ENCODE peak calls at places on chromosomes 5 and 9, in nine cellular contexts. One of them, this sample, is unnamed. For H3K4me1, the result is how much of the 10 kb centered on the place peaks cover.

GRCh38 chr5:179187229-179187678 is 127.1 kb downstream of the ZNF354C start:
- DNase-seq in ovary: no peak
- DNase-seq in Peyer's patch: no peak
- DNase-seq in left lung: no peak
- DNase-seq in endodermal cell: peak
- DNase-seq in BE2C: peak
- DNase-seq in upper lobe of left lung: no peak
- DNase-seq in OCI-LY7: no peak
- DNase-seq in body of pancreas: no peak
- DNase-seq in this sample: no peak

GRCh38 chr5:131198625-131199024 is 27.9 kb downstream of the LYRM7 start:
- DNase-seq in body of pancreas: no peak
- DNase-seq in upper lobe of left lung: no peak
- DNase-seq in Peyer's patch: no peak
- DNase-seq in ovary: no peak
- DNase-seq in left lung: no peak
- DNase-seq in endodermal cell: no peak
- DNase-seq in BE2C: no peak
- DNase-seq in OCI-LY7: no peak
- DNase-seq in this sample: no peak

GRCh38 chr9:127473501-127473900 is 22.2 kb downstream of the LRSAM1 start:
- DNase-seq in body of pancreas: no peak
- DNase-seq in endodermal cell: no peak
- DNase-seq in left lung: no peak
- DNase-seq in ovary: no peak
- DNase-seq in upper lobe of left lung: no peak
- DNase-seq in OCI-LY7: no peak
- DNase-seq in Peyer's patch: no peak
- DNase-seq in BE2C: no peak
- DNase-seq in this sample: no peak

GRCh38 chr5:78628260-78629024 is 20.1 kb downstream of the LHFPL2 start:
- DNase-seq in endodermal cell: peak
- DNase-seq in left lung: no peak
- DNase-seq in upper lobe of left lung: no peak
- DNase-seq in ovary: no peak
- DNase-seq in body of pancreas: no peak
- DNase-seq in BE2C: peak
- DNase-seq in Peyer's patch: no peak
- DNase-seq in OCI-LY7: no peak
- DNase-seq in this sample: no peak

GRCh38 chr5:127280494-127281220 is 9.9 kb upstream of the MEGF10 start:
- DNase-seq in upper lobe of left lung: no peak
- DNase-seq in OCI-LY7: no peak
- DNase-seq in BE2C: peak
- DNase-seq in Peyer's patch: no peak
- DNase-seq in endodermal cell: peak
- DNase-seq in body of pancreas: peak
- DNase-seq in ovary: no peak
- DNase-seq in left lung: no peak
- DNase-seq in this sample: no peak

GRCh38 chr5:125295405-125295872 is 549.0 kb upstream of the ZNF608 start:
- DNase-seq in upper lobe of left lung: no peak
- DNase-seq in endodermal cell: no peak
- DNase-seq in ovary: no peak
- DNase-seq in Peyer's patch: no peak
- DNase-seq in left lung: no peak
- DNase-seq in OCI-LY7: no peak
- DNase-seq in body of pancreas: no peak
- DNase-seq in BE2C: no peak
- DNase-seq in this sample: no peak

GRCh38 chr9:86445636-86446035 is 91.4 kb upstream of the TUT7 start:
- DNase-seq in body of pancreas: no peak
- DNase-seq in OCI-LY7: no peak
- DNase-seq in endodermal cell: no peak
- DNase-seq in Peyer's patch: no peak
- DNase-seq in upper lobe of left lung: no peak
- DNase-seq in left lung: no peak
- DNase-seq in ovary: no peak
- DNase-seq in BE2C: no peak
- DNase-seq in this sample: no peak

GRCh38 chr9:75146229-75146628 is 57.9 kb downstream of the OSTF1 start:
- DNase-seq in endodermal cell: no peak
- DNase-seq in OCI-LY7: no peak
- DNase-seq in ovary: no peak
- DNase-seq in BE2C: no peak
- DNase-seq in upper lobe of left lung: no peak
- DNase-seq in left lung: no peak
- DNase-seq in Peyer's patch: no peak
- DNase-seq in body of pancreas: no peak
- DNase-seq in this sample: no peak

GRCh38 chr9:75088646-75089368 is 493 bp downstream of the OSTF1 start:
- DNase-seq in endodermal cell: peak
- DNase-seq in BE2C: peak
- DNase-seq in left lung: peak
- DNase-seq in upper lobe of left lung: peak
- DNase-seq in Peyer's patch: peak
- DNase-seq in OCI-LY7: peak
- DNase-seq in body of pancreas: peak
- DNase-seq in ovary: peak
- DNase-seq in this sample: peak

GRCh38 chr5:172446336-172447051 is 7.8 kb downstream of the SH3PXD2B start:
- DNase-seq in upper lobe of left lung: no peak
- DNase-seq in body of pancreas: no peak
- DNase-seq in endodermal cell: no peak
- DNase-seq in OCI-LY7: no peak
- DNase-seq in left lung: peak
- DNase-seq in Peyer's patch: peak
- DNase-seq in ovary: no peak
- DNase-seq in BE2C: no peak
- DNase-seq in this sample: no peak

GRCh38 chr5:850511-851006 is at the start of gene ZDHHC11:
- DNase-seq in ovary: no peak
- DNase-seq in Peyer's patch: peak
- DNase-seq in OCI-LY7: no peak
- DNase-seq in BE2C: peak
- DNase-seq in body of pancreas: no peak
- DNase-seq in upper lobe of left lung: peak
- DNase-seq in endodermal cell: no peak
- DNase-seq in left lung: peak
- DNase-seq in this sample: peak

GRCh38 chr5:141725909-141726308 is 43.9 kb upstream of the ARAP3 start:
- DNase-seq in ovary: no peak
- DNase-seq in upper lobe of left lung: no peak
- DNase-seq in endodermal cell: no peak
- DNase-seq in left lung: no peak
- DNase-seq in body of pancreas: peak
- DNase-seq in Peyer's patch: no peak
- DNase-seq in BE2C: no peak
- DNase-seq in OCI-LY7: no peak
- DNase-seq in this sample: no peak

GRCh38 chr5:180441577-180441976 is 52.6 kb upstream of the CNOT6 start:
- DNase-seq in Peyer's patch: no peak
- DNase-seq in body of pancreas: no peak
- DNase-seq in upper lobe of left lung: peak
- DNase-seq in ovary: no peak
- DNase-seq in left lung: peak
- DNase-seq in OCI-LY7: no peak
- DNase-seq in BE2C: no peak
- DNase-seq in endodermal cell: no peak
- DNase-seq in this sample: peak

GRCh38 chr5:62460578-62460983 is 48.0 kb downstream of the IPO11 start:
- DNase-seq in Peyer's patch: no peak
- DNase-seq in body of pancreas: peak
- DNase-seq in endodermal cell: no peak
- DNase-seq in OCI-LY7: peak
- DNase-seq in left lung: no peak
- DNase-seq in upper lobe of left lung: no peak
- DNase-seq in BE2C: no peak
- DNase-seq in ovary: no peak
- DNase-seq in this sample: no peak

GRCh38 chr9:123401879-123402513 is 46.0 kb downstream of the CRB2 start:
- DNase-seq in BE2C: peak
- DNase-seq in endodermal cell: peak
- DNase-seq in ovary: no peak
- DNase-seq in Peyer's patch: no peak
- DNase-seq in left lung: peak
- DNase-seq in OCI-LY7: peak
- DNase-seq in upper lobe of left lung: no peak
- DNase-seq in body of pancreas: no peak
- DNase-seq in this sample: no peak

GRCh38 chr9:22469928-22470544 is 23.4 kb downstream of the DMRTA1 start:
- DNase-seq in upper lobe of left lung: no peak
- DNase-seq in OCI-LY7: peak
- DNase-seq in left lung: no peak
- DNase-seq in body of pancreas: peak
- DNase-seq in ovary: no peak
- DNase-seq in Peyer's patch: no peak
- DNase-seq in BE2C: peak
- DNase-seq in endodermal cell: peak
- DNase-seq in this sample: no peak

GRCh38 chr5:3348576-3349535 is 246.8 kb upstream of the IRX1 start:
- DNase-seq in Peyer's patch: peak
- DNase-seq in upper lobe of left lung: no peak
- DNase-seq in OCI-LY7: no peak
- DNase-seq in left lung: no peak
- DNase-seq in ovary: no peak
- DNase-seq in BE2C: no peak
- DNase-seq in body of pancreas: no peak
- DNase-seq in endodermal cell: peak
- DNase-seq in this sample: no peak
- H3K4me1 ChIP-seq in Peyer's patch: under half
- H3K4me1 ChIP-seq in upper lobe of left lung: under half
- H3K4me1 ChIP-seq in OCI-LY7: under half
- H3K4me1 ChIP-seq in left lung: under half
- H3K4me1 ChIP-seq in ovary: under half
- H3K4me1 ChIP-seq in BE2C: under half
- H3K4me1 ChIP-seq in body of pancreas: under half
- H3K4me1 ChIP-seq in endodermal cell: under half
- H3K4me1 ChIP-seq in this sample: under half

GRCh38 chr9:4048441-4048840 is 251.4 kb downstream of the GLIS3 start:
- DNase-seq in BE2C: no peak
- DNase-seq in left lung: no peak
- DNase-seq in body of pancreas: no peak
- DNase-seq in OCI-LY7: no peak
- DNase-seq in upper lobe of left lung: no peak
- DNase-seq in Peyer's patch: no peak
- DNase-seq in endodermal cell: no peak
- DNase-seq in ovary: no peak
- DNase-seq in this sample: no peak
- TF ChIP-seq CTCF in BE2C: peak
- TF ChIP-seq CTCF in left lung: no peak
- TF ChIP-seq CTCF in body of pancreas: peak
- TF ChIP-seq CTCF in OCI-LY7: peak
- TF ChIP-seq CTCF in upper lobe of left lung: peak
- TF ChIP-seq CTCF in Peyer's patch: peak
- TF ChIP-seq CTCF in endodermal cell: peak
- TF ChIP-seq CTCF in ovary: no peak
- TF ChIP-seq CTCF in this sample: peak

DNA sequence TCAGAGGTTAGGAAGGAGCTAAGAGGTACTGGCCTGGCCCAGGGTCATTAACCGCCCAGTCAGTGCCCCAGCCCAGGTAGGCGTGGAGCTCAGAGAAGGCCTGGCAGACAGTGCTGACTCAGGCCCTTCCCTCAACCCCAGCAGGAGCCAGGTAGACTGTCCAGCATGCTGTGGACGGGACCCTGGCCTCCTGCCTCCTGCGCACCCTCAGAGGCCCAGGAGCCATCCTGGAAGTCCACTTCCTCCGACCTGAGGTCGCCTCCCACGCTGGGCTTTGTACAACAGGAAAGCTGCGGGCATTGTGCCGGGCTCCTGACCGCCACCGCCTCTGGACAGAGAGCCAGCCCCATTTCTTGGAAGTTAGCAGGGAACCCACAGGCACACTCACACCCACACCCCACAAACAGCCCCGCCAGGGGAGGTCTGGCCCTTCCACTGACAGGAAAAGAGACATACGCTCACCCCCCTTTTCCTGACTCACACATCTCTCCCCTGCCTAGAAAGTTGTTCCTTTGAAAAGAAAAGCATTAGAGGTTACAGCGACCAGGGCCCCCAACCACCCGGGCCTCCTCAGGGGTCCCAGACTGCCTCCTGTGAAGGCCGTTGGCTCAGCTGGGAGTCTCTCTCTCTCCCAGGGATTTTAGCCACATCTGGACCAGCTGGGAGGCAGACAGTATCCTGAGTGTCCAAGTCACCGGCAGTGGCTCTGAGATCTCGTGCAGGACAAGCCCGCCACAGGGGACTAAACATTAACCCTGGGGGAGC is 7.7 kb downstream of the RALGDS start:
- DNase-seq in ovary: no peak
- DNase-seq in endodermal cell: no peak
- DNase-seq in Peyer's patch: peak
- DNase-seq in upper lobe of left lung: peak
- DNase-seq in OCI-LY7: no peak
- DNase-seq in BE2C: peak
- DNase-seq in body of pancreas: peak
- DNase-seq in left lung: peak
- DNase-seq in this sample: peak
- H3K4me1 ChIP-seq in ovary: under half
- H3K4me1 ChIP-seq in endodermal cell: under half
- H3K4me1 ChIP-seq in Peyer's patch: half or more
- H3K4me1 ChIP-seq in upper lobe of left lung: half or more
- H3K4me1 ChIP-seq in OCI-LY7: under half
- H3K4me1 ChIP-seq in BE2C: half or more
- H3K4me1 ChIP-seq in body of pancreas: half or more
- H3K4me1 ChIP-seq in left lung: half or more
- H3K4me1 ChIP-seq in this sample: half or more

GRCh38 chr5:154465169-154465568 is 12.9 kb downstream of the HAND1 start:
- DNase-seq in upper lobe of left lung: no peak
- DNase-seq in left lung: no peak
- DNase-seq in Peyer's patch: peak
- DNase-seq in BE2C: no peak
- DNase-seq in ovary: no peak
- DNase-seq in body of pancreas: peak
- DNase-seq in endodermal cell: no peak
- DNase-seq in OCI-LY7: no peak
- DNase-seq in this sample: no peak

GRCh38 chr5:154460172-154460571 is 14.4 kb downstream of the SAP30L start:
- DNase-seq in left lung: no peak
- DNase-seq in BE2C: no peak
- DNase-seq in body of pancreas: no peak
- DNase-seq in upper lobe of left lung: no peak
- DNase-seq in Peyer's patch: no peak
- DNase-seq in OCI-LY7: no peak
- DNase-seq in ovary: no peak
- DNase-seq in endodermal cell: no peak
- DNase-seq in this sample: no peak

GRCh38 chr5:154459015-154459414 is 13.2 kb downstream of the SAP30L start:
- DNase-seq in BE2C: no peak
- DNase-seq in body of pancreas: no peak
- DNase-seq in Peyer's patch: no peak
- DNase-seq in OCI-LY7: no peak
- DNase-seq in upper lobe of left lung: no peak
- DNase-seq in endodermal cell: no peak
- DNase-seq in ovary: no peak
- DNase-seq in left lung: no peak
- DNase-seq in this sample: no peak

GRCh38 chr5:154464435-154464834 is 13.6 kb downstream of the HAND1 start:
- DNase-seq in left lung: no peak
- DNase-seq in OCI-LY7: no peak
- DNase-seq in upper lobe of left lung: no peak
- DNase-seq in ovary: no peak
- DNase-seq in endodermal cell: no peak
- DNase-seq in BE2C: no peak
- DNase-seq in Peyer's patch: no peak
- DNase-seq in body of pancreas: no peak
- DNase-seq in this sample: no peak

GRCh38 chr5:154461531-154461930 is 15.7 kb downstream of the SAP30L start:
- DNase-seq in OCI-LY7: no peak
- DNase-seq in BE2C: peak
- DNase-seq in endodermal cell: peak
- DNase-seq in left lung: no peak
- DNase-seq in body of pancreas: no peak
- DNase-seq in ovary: no peak
- DNase-seq in upper lobe of left lung: no peak
- DNase-seq in Peyer's patch: no peak
- DNase-seq in this sample: no peak
- TF ChIP-seq CTCF in OCI-LY7: no peak
- TF ChIP-seq CTCF in BE2C: peak
- TF ChIP-seq CTCF in endodermal cell: peak
- TF ChIP-seq CTCF in left lung: no peak
- TF ChIP-seq CTCF in body of pancreas: no peak
- TF ChIP-seq CTCF in ovary: no peak
- TF ChIP-seq CTCF in upper lobe of left lung: no peak
- TF ChIP-seq CTCF in Peyer's patch: peak
- TF ChIP-seq CTCF in this sample: no peak